ENCODE peak calls at places on chromosomes 13 and 19, in eight cellular contexts. I is HCT116, Z is H1, C is SK-N-MC, K is HepG2, F is GM12878, N is transverse colon, U is GM23338. D is an unnamed sample.

GRCh38 chr19:53553865-53554791 is 16.2 kb downstream of the ZNF331 start:
- DNase-seq in Z (peak), I (no peak), C (no peak), F (peak), N (peak), K (no peak), U (peak), D (peak)

GRCh38 chr19:41219924-41220567 is 1.0 kb downstream of the AXL start:
- DNase-seq in Z (no peak), I (no peak), F (no peak), N (peak), K (no peak), U (peak), C (no peak), D (no peak)

GRCh38 chr13:112719016-112719415 is 29.2 kb downstream of the ATP11A start:
- DNase-seq in U (no peak), K (no peak), F (no peak), N (no peak), Z (no peak), I (no peak), C (no peak), D (no peak)

GRCh38 chr13:49539746-49540145 is 44.0 kb downstream of the PHF11 start:
- DNase-seq in U (no peak), C (no peak), F (no peak), N (no peak), K (no peak), I (no peak), Z (no peak), D (no peak)

GRCh38 chr13:49060698-49061387 is 85.1 kb downstream of the FNDC3A start:
- DNase-seq in K (no peak), C (no peak), U (no peak), Z (no peak), N (no peak), F (no peak), I (no peak), D (no peak)

GRCh38 chr19:3986260-3987041 is 1.2 kb upstream of the EEF2 start:
- DNase-seq in N (peak), U (peak), K (peak), I (peak), F (peak), Z (no peak), C (peak), D (peak)

GRCh38 chr19:34224996-34225658 is 29.2 kb upstream of the GARRE1 start:
- DNase-seq in C (no peak), F (no peak), I (no peak), Z (no peak), U (peak), N (no peak), K (no peak), D (no peak)

GRCh38 chr13:101757446-101758039 is 305.1 kb downstream of the ITGBL1 start:
- DNase-seq in N (no peak), I (no peak), K (no peak), Z (no peak), U (peak), F (no peak), C (peak), D (peak)

GRCh38 chr13:31044658-31045620 is 112.5 kb downstream of the TEX26 start:
- DNase-seq in C (no peak), N (no peak), Z (no peak), I (peak), K (no peak), F (peak), U (no peak), D (no peak)

GRCh38 chr13:57672168-57672567 is 40.6 kb downstream of the PCDH17 start:
- DNase-seq in F (no peak), N (no peak), U (peak), I (no peak), K (no peak), Z (no peak), C (no peak), D (no peak)

GRCh38 chr13:42836930-42837329 is 55.5 kb downstream of the FAM216B start:
- DNase-seq in C (no peak), I (peak), K (no peak), U (peak), Z (no peak), F (no peak), N (peak), D (no peak)

DNA sequence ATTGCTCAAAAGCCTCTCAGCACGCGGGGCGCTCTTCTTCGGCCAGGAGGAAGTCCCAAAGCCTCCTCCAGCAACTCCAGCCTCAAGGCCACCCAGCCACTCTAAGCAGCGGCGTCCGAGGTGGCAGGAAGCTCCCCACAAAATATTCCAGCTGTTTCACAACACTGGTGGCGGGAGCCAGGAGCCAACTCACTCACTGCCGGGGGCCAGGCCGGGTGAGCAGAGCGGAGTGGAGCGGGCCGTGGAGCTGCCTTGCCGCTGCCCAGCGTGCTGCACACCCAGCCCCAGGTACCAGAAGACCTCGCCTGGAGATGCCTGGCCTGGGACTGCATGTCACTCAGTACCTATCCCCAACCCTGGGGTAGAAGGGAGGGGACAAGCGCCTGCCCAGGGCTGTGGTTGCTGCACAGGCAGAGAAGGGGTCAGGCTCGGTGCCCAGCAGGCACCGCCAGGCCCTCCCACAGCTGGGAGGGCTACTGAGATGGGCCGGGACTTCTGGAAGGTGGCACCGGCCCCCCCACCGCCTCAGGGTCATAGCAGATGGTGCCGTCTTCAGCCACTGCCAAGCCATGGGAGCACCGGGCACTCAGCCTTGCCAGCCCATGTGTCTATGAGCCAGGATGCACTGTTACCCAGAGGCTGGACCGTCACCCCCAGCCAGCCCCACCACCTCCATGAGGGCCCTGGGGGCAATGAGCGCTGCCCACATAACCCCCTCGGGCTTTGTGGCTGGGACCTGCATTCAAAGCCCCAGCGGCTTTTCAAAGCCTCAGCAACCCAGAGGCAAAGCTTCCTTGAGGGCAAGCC is 59.2 kb downstream of the MLLT1 start:
- DNase-seq in K (no peak), F (no peak), Z (no peak), C (no peak), U (no peak), I (no peak), N (peak), D (no peak)
- TF ChIP-seq POLR2AphosphoS5 in K (no peak), F (no peak), Z (no peak), C (no peak), U (no peak), I (no peak), N (no peak), D (no peak)

GRCh38 chr13:110109910-110110309 is 197.0 kb downstream of the COL4A1 start:
- DNase-seq in K (no peak), F (no peak), U (no peak), N (peak), C (no peak), I (no peak), Z (no peak), D (no peak)
- TF ChIP-seq POLR2AphosphoS5 in K (no peak), F (no peak), U (no peak), N (no peak), C (no peak), I (no peak), Z (no peak), D (no peak)

GRCh38 chr19:46755077-46755852 is 9.0 kb upstream of the STRN4 start:
- DNase-seq in I (no peak), C (no peak), N (no peak), K (no peak), Z (no peak), U (no peak), F (no peak), D (no peak)

GRCh38 chr19:46756544-46756888 is 10.3 kb upstream of the STRN4 start:
- DNase-seq in N (no peak), K (no peak), C (no peak), F (no peak), Z (no peak), U (no peak), I (no peak), D (no peak)

GRCh38 chr19:46755853-46756543 is 9.7 kb upstream of the STRN4 start:
- DNase-seq in I (no peak), N (no peak), K (no peak), C (no peak), Z (no peak), U (no peak), F (no peak), D (no peak)

GRCh38 chr19:46748325-46749109 is 2.3 kb upstream of the STRN4 start:
- DNase-seq in F (no peak), I (no peak), N (peak), Z (peak), K (peak), U (peak), C (peak), D (no peak)

GRCh38 chr19:46753420-46754155 is 7.3 kb upstream of the STRN4 start:
- DNase-seq in Z (peak), U (peak), I (no peak), K (peak), N (peak), F (no peak), C (no peak), D (no peak)
- TF ChIP-seq POLR2AphosphoS5 in Z (no peak), U (no peak), I (no peak), K (no peak), N (no peak), F (no peak), C (no peak), D (no peak)

GRCh38 chr19:6531163-6531955 is 533 bp downstream of the TNFSF9 start:
- DNase-seq in Z (no peak), I (no peak), F (no peak), C (no peak), N (no peak), K (no peak), U (no peak), D (no peak)

GRCh38 chr19:6529351-6529750 is 1.5 kb upstream of the TNFSF9 start:
- DNase-seq in I (no peak), C (no peak), F (no peak), U (no peak), N (no peak), K (no peak), Z (no peak), D (no peak)

GRCh38 chr19:6531956-6532243 is 1.1 kb downstream of the TNFSF9 start:
- DNase-seq in N (no peak), Z (no peak), C (no peak), I (no peak), U (no peak), K (no peak), F (no peak), D (no peak)

GRCh38 chr19:6529937-6530384 is 865 bp upstream of the TNFSF9 start:
- DNase-seq in U (no peak), Z (no peak), I (no peak), N (no peak), F (no peak), K (no peak), C (no peak), D (no peak)

DNA sequence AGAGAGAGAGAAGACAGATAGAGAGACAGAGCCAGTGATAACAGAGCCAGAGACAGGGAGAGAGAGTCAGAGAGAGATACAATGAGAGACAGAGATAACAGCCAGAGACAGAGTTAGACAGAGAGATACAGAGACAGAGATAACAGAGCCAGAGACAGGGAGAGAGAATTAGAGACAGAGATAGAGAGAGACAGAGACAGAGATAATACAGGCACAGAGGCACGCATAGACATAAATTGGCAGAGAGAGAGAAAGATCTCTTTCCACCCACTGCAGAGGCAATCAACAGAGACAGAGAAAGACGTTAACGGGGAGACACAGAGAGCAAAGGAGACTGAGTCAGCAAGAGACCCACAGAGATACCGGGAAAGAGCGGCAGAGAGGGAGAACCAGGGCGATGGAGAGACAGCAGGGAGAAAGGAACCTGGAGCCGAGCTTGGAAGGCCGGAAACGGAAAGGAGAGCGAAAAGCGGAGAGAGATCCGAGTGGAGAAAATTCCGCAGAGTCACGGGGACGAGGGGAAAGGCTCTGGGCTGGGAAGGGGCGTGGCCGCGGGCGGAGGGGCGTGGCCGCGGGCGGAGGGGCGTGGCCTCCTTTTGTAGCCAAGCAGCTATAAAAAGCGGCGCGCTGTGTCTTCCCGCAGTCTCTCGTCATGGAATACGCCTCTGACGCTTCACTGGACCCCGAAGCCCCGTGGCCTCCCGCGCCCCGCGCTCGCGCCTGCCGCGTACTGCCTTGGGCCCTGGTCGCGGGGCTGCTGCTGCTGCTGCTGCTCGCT is at the start of gene TNFSF9:
- DNase-seq in N (peak), Z (peak), F (no peak), C (peak), I (peak), U (peak), K (peak), D (peak)
- TF ChIP-seq POLR2AphosphoS5 in N (peak), Z (peak), F (peak), C (peak), I (peak), U (peak), K (no peak), D (peak)

DNA sequence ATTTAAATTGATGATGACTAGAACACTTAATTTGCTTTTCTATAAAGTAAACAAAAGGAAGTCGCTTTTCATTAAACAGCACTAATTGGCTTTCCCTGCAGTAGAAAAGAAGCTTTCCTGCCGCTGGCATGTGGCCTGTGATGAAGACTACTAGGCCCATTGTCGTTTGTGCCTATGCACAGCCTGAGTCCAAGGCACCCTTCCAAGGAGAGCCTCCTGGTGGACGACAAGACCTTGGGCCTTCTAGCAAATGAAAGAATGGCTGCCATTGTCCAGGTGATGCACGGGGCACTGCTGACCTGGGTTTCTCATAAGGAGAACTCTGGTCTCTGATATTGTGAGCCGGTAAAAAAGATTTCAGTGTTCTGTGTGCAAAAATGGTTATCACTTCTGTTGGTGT is 233.0 kb downstream of the COL4A1 start:
- DNase-seq in Z (no peak), F (no peak), I (no peak), K (no peak), U (peak), C (no peak), N (no peak), D (no peak)
- TF ChIP-seq POLR2AphosphoS5 in Z (no peak), F (no peak), I (no peak), K (no peak), U (no peak), C (no peak), N (no peak), D (no peak)

GRCh38 chr13:111271186-111271698 is 49.2 kb upstream of the TEX29 start:
- DNase-seq in N (no peak), F (no peak), I (no peak), Z (no peak), C (no peak), U (no peak), K (no peak), D (no peak)

GRCh38 chr13:111269508-111269907 is 50.9 kb upstream of the TEX29 start:
- DNase-seq in Z (no peak), C (no peak), U (peak), K (no peak), I (no peak), F (no peak), N (no peak), D (no peak)

GRCh38 chr13:111270765-111271164 is 49.7 kb upstream of the TEX29 start:
- DNase-seq in C (no peak), U (no peak), I (no peak), K (no peak), F (no peak), Z (peak), N (no peak), D (no peak)

GRCh38 chr13:111270126-111270525 is 50.3 kb upstream of the TEX29 start:
- DNase-seq in C (no peak), N (no peak), F (no peak), U (no peak), K (no peak), I (no peak), Z (no peak), D (no peak)

GRCh38 chr13:111272117-111272516 is 48.3 kb upstream of the TEX29 start:
- DNase-seq in U (no peak), K (no peak), I (no peak), F (no peak), Z (no peak), N (no peak), C (no peak), D (no peak)
- TF ChIP-seq POLR2AphosphoS5 in U (no peak), K (no peak), I (no peak), F (no peak), Z (no peak), N (no peak), C (no peak), D (no peak)